ENCODE peak calls at places on chromosomes 3 and 15, in six cellular contexts. Q is uterus, J is H1, V is sigmoid colon, U is HCT116, Z is right atrium auricular region. L is an unnamed sample. For H3K4me1, the result is how much of the 10 kb centered on the place peaks cover.

GRCh38 chr3:101127991-101128390 is 134.8 kb upstream of the ABI3BP start:
- DNase-seq in U (no peak), Z (no peak), V (no peak), Q (no peak), J (no peak), L (no peak)

GRCh38 chr3:135966349-135966695 is 794 bp downstream of the PPP2R3A start:
- DNase-seq in Z (no peak), Q (no peak), V (no peak), J (no peak), U (no peak), L (no peak)

GRCh38 chr3:7585052-7585451 is 724.1 kb downstream of the GRM7 start:
- DNase-seq in V (no peak), Q (no peak), J (no peak), Z (no peak), U (no peak), L (no peak)

GRCh38 chr3:113140876-113141275 is 70.5 kb upstream of the BOC start:
- DNase-seq in Q (no peak), J (no peak), Z (no peak), U (no peak), V (no peak), L (no peak)

GRCh38 chr3:130935761-130936160 is 41.9 kb downstream of the ATP2C1 start:
- DNase-seq in Q (no peak), J (no peak), Z (no peak), V (no peak), U (no peak), L (no peak)

GRCh38 chr15:37095197-37095992 is 5.0 kb downstream of the MEIS2 start:
- DNase-seq in U (no peak), V (no peak), J (no peak), Z (no peak), Q (peak), L (no peak)

GRCh38 chr3:8741581-8742355 is 8.2 kb downstream of the CAV3 start:
- DNase-seq in J (peak), U (peak), Q (peak), Z (no peak), V (no peak), L (no peak)

GRCh38 chr15:28094732-28095521 is 4.2 kb downstream of the OCA2 start:
- DNase-seq in Q (no peak), J (no peak), U (no peak), Z (peak), V (peak), L (peak)

GRCh38 chr3:52053307-52054304 is 2.8 kb downstream of the DUSP7 start:
- DNase-seq in Z (no peak), Q (peak), V (no peak), U (no peak), J (no peak), L (no peak)

GRCh38 chr3:105533955-105534354 is 167.2 kb downstream of the ALCAM start:
- DNase-seq in Q (no peak), V (no peak), U (no peak), Z (no peak), J (no peak), L (no peak)

GRCh38 chr3:128280466-128281455 is 127.5 kb downstream of the EEFSEC start:
- DNase-seq in Z (no peak), U (no peak), Q (no peak), J (peak), V (no peak), L (peak)

GRCh38 chr3:104631254-104631653 is 735.5 kb upstream of the ALCAM start:
- DNase-seq in U (no peak), V (no peak), Q (no peak), J (no peak), Z (no peak), L (no peak)

GRCh38 chr3:14242490-14243311 is 64.1 kb downstream of the LSM3 start:
- DNase-seq in Q (no peak), Z (peak), J (no peak), V (no peak), U (no peak), L (no peak)

GRCh38 chr3:33074217-33075067 is 22.5 kb downstream of the GLB1 start:
- DNase-seq in Q (no peak), U (peak), V (no peak), J (no peak), Z (no peak), L (peak)

DNA sequence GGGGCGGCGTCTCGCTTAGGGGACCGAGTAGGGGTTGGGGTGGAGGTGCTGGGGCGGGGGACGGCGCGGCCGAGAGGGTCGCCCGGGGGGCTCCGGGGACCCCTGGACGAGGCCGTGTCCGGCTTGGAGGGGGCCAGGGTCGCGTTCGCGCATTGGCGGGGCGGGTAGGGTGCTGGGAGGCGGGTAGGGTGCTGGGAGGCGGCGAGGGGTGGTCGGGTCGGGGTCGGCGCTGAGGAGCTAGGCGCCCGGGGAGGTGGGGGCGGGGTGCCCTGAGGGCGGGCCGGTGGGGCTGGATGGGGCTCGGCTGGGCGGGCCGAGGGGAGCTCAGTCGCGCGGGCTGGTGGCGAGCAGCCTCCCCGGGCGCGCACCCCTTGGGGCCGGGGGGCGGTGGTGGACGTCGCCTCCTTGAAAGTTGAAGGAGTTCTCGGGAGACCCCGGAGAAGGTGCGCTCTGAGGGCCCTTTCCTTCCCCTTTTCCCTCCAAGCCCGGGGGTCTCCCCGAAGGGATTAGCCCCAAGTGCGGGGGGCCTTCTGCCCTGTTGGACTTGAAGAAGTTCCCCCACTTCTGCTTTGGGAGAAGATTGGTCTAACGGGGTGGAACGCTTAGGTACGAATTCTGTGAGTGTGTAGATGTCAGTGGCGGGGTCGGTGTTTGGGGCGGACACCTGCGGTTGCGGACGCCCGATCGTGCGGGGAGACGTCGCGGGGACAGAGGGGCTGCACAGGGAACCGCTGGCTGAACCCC is 545 bp downstream of the MEF2A start:
- DNase-seq in Z (no peak), J (no peak), V (peak), U (no peak), Q (peak), L (peak)
- H3K4me1 ChIP-seq in Z (under half), J (under half), V (under half), U (under half), Q (under half), L (under half)

GRCh38 chr3:159252772-159253384 is 451.0 kb downstream of the MFSD1 start:
- DNase-seq in J (no peak), U (peak), Q (no peak), V (no peak), Z (no peak), L (no peak)
- TF ChIP-seq CTCF in J (peak), U (peak), Q (no peak), V (no peak), Z (peak), L (peak)

DNA sequence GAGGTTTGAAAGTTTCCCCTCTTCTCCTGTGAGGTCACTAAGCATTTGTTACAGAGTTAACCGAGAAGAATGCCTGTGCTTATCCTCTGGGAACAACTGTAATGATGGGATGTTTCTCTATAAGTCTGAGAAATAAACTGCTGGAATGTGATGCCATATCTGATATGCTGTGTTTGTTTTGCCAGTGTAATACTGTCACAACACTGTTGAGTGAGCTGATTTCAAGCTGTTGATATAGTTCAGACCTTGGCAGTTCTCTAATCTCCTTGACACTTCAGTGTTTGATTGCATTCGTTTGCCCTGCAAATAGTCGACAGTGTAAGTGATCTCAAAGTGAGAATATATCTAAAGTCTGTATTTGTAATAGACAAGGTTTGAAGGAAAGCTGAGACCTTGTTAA is 73.3 kb downstream of the PTPRG start:
- DNase-seq in V (no peak), J (no peak), Z (no peak), U (no peak), Q (no peak), L (no peak)
- H3K27ac ChIP-seq in V (no peak), J (no peak), Z (no peak), U (no peak), Q (no peak), L (no peak)

DNA sequence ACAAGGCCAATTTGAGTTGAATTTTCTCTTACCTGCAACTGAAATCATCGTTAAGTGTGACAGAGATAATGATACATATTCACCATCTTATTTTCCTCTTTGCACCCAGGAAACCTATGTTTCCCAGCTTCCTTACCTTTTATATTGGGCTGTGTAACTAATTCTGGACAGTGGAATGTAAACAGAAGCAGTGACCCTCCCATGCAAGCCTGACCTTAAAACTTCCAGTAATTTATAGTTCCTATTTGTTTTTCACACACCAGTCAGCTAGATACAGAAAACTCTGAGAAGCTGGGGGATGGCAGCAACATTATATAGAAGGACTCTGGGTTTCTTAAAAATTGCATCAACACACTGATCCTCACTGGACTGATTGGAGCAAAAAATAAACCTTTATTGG is 4.5 kb upstream of the ZNF280D start:
- DNase-seq in Z (no peak), J (no peak), U (no peak), Q (no peak), V (no peak), L (no peak)
- H3K4me1 ChIP-seq in Z (under half), J (under half), U (under half), Q (under half), V (under half), L (under half)

GRCh38 chr15:65377105-65377975 is 462 bp downstream of the IGDCC3 start:
- DNase-seq in Z (no peak), U (no peak), Q (no peak), V (no peak), J (no peak), L (no peak)
- TF ChIP-seq CTCF in Z (no peak), U (no peak), Q (no peak), V (no peak), J (no peak), L (no peak)

DNA sequence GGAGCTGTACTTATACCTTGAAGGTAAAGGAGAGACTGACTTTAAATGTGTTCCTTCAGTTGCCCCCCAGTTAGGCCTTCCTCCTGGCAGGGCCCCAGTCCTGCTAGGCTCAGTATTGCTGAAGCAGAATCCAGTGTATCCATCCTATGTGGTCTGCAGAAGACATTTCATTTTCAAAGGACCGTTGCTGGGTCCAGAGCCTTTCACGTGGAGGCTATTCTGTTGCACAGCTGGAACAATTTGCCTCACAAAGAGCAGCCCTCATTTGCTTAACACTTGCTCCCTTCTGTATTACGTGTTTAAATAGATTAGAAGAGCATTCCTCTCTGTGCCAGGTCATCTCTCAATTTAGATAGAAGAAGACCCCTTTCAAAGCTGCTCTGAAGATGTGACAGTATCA is 78.9 kb upstream of the CFAP20DC start:
- DNase-seq in U (no peak), J (peak), Z (no peak), V (no peak), Q (no peak), L (no peak)
- H3K27ac ChIP-seq in U (no peak), J (no peak), Z (no peak), V (no peak), Q (no peak), L (no peak)

DNA sequence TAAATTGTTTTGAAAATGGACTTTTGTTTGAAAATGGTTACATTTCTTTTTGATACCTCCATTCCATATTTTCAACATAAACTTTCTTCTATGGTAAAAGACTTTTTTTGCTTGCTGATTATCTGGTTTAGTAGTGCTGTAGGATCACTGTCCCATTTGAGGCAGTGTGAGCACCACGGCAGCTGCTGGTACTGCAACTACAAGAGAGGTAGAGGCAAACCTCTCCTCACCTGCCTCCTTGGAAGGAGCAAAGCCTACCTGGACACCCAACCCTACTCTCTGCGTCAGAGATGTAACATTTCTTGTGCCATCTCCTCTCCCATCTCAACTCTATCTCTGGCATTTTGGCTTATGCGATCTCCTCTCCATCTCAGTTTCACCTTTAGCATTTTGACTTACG is 460.1 kb downstream of the SHQ1 start:
- DNase-seq in Z (no peak), V (no peak), U (no peak), J (no peak), Q (no peak), L (no peak)
- H3K4me1 ChIP-seq in Z (under half), V (half or more), U (under half), J (under half), Q (under half), L (under half)

DNA sequence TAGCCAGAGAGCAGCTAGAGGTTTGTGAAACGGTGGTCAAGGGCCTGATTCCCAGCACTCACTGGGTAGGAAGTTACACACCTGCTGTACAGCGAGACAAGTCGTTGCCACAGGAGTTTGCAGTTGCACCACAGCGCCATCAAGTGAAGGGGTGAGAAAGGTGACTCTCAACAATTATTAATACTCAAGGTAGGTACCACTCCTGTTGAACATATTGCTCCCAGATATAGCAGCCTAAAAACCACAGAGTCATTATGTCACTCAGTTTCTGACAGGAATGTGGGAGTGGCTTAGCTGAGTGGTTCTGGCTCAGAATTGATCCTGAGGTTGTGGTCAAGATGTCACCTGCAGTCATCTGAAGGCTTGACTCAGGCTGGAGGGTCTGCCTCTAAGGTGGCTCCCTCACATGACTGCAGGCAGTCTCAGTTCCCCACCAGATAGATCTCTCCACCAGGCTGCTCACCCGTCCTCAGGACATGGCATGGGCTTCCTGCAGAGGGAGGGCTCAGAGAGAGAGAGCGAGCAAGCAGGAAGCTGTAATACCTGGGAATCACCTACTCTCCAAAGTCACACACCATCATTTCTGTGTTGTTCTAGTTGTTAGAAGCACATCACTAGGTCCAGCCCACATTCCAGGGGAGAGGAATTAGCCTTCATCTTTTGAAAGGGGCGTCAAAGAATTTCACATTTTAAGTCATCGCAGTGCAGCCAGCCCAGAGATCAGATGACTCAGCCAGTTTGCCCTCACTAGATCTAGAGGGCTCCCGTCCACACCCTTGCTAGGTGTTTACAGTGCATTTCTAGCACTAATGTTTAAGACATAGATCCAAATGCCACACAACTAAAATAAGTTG is 17.0 kb upstream of the ANO10 start:
- DNase-seq in Z (no peak), V (no peak), Q (no peak), U (peak), J (no peak), L (peak)
- TF ChIP-seq CTCF in Z (no peak), V (no peak), Q (no peak), U (peak), J (peak), L (no peak)

L was measured in lung.